ENCODE peak calls at places on chromosomes 1 and 21, in four cellular contexts. F is breast epithelium, K is transverse colon, A is sigmoid colon. Q is an unnamed sample. For H3K4me1, the result is how much of the 10 kb centered on the place peaks cover.

GRCh38 chr1:170768929-170769328 is 105.0 kb downstream of the PRRX1 start:
- DNase-seq in F (no peak), A (no peak), K (no peak), Q (no peak)

GRCh38 chr1:5927506-5928370 is 64.5 kb downstream of the NPHP4 start:
- DNase-seq in K (peak), F (no peak), A (no peak), Q (no peak)

GRCh38 chr1:180643693-180644092 is 11.9 kb downstream of the XPR1 start:
- DNase-seq in K (no peak), A (no peak), F (no peak), Q (no peak)

GRCh38 chr1:36516372-36517018 is 33.8 kb upstream of the CSF3R start:
- DNase-seq in A (peak), F (peak), K (peak), Q (peak)

GRCh38 chr1:7993593-7994479 is 32.3 kb downstream of the ERRFI1 start:
- DNase-seq in A (no peak), F (no peak), K (no peak), Q (no peak)

GRCh38 chr1:47434051-47434842 is 3.6 kb upstream of the FOXD2 start:
- DNase-seq in A (peak), F (peak), K (peak), Q (peak)

GRCh38 chr1:58783090-58783992 is 506 bp downstream of the JUN start:
- DNase-seq in F (peak), A (peak), K (peak), Q (peak)

GRCh38 chr1:169683661-169684060 is 27.8 kb downstream of the SELL start:
- DNase-seq in K (no peak), A (no peak), F (no peak), Q (no peak)

GRCh38 chr1:23529146-23530088 is 1.6 kb downstream of the E2F2 start:
- DNase-seq in A (no peak), K (peak), F (no peak), Q (no peak)

GRCh38 chr1:207827488-207827830 is 75.6 kb downstream of the CD46 start:
- DNase-seq in F (no peak), A (peak), K (no peak), Q (no peak)

GRCh38 chr1:221371671-221372070 is 370.2 kb downstream of the DUSP10 start:
- DNase-seq in A (no peak), F (no peak), K (no peak), Q (no peak)

GRCh38 chr1:109787845-109788605 is 24.3 kb upstream of the EPS8L3 start:
- DNase-seq in K (peak), A (peak), F (peak), Q (peak)

GRCh38 chr1:33142483-33143065 is 39.3 kb downstream of the TRIM62 start:
- DNase-seq in F (no peak), K (no peak), A (no peak), Q (no peak)

GRCh38 chr21:29638761-29639327 is 301.0 kb downstream of the GRIK1 start:
- DNase-seq in A (no peak), F (no peak), K (no peak), Q (no peak)

GRCh38 chr1:48761411-48761810 is 15.3 kb downstream of the BEND5 start:
- DNase-seq in A (no peak), K (no peak), F (no peak), Q (no peak)

GRCh38 chr1:214013614-214014377 is 26.0 kb downstream of the PROX1 start:
- DNase-seq in A (no peak), F (no peak), K (no peak), Q (no peak)

GRCh38 chr21:45886610-45887026 is 95.0 kb upstream of the COL6A1 start:
- DNase-seq in F (no peak), K (no peak), A (no peak), Q (no peak)

GRCh38 chr1:183901748-183902341 is 96.9 kb downstream of the RGL1 start:
- DNase-seq in A (no peak), K (no peak), F (no peak), Q (no peak)

GRCh38 chr1:55707196-55707595 is 492.0 kb upstream of the USP24 start:
- DNase-seq in K (no peak), F (no peak), A (no peak), Q (no peak)

GRCh38 chr1:181969902-181970301 is 91.6 kb downstream of the ZNF648 start:
- DNase-seq in K (no peak), A (no peak), F (no peak), Q (no peak)

GRCh38 chr1:234554157-234554477 is 55.9 kb downstream of the IRF2BP2 start:
- DNase-seq in A (peak), F (peak), K (no peak), Q (no peak)

GRCh38 chr21:34603002-34603709 is 11.8 kb downstream of the RCAN1 start:
- DNase-seq in K (peak), A (peak), F (peak), Q (peak)

GRCh38 chr1:81510701-81511100 is 290.0 kb upstream of the ADGRL2 start:
- DNase-seq in F (no peak), K (no peak), A (no peak), Q (no peak)

GRCh38 chr1:81509619-81510018 is 291.1 kb upstream of the ADGRL2 start:
- DNase-seq in K (no peak), A (no peak), F (no peak), Q (peak)

GRCh38 chr1:81506691-81507090 is 294.0 kb upstream of the ADGRL2 start:
- DNase-seq in A (no peak), K (no peak), F (no peak), Q (no peak)

GRCh38 chr1:81511281-81511680 is 289.5 kb upstream of the ADGRL2 start:
- DNase-seq in F (no peak), A (no peak), K (no peak), Q (no peak)

GRCh38 chr1:81505831-81506230 is 294.9 kb upstream of the ADGRL2 start:
- DNase-seq in K (no peak), F (no peak), A (no peak), Q (no peak)
- TF ChIP-seq POLR2AphosphoS5 in K (no peak), F (no peak), A (no peak), Q (no peak)

GRCh38 chr1:12604114-12604874 is 13.7 kb downstream of the DHRS3 start:
- DNase-seq in A (no peak), K (peak), F (no peak), Q (peak)
- H3K4me1 ChIP-seq in A (under half), K (under half), F (under half), Q (half or more)

GRCh38 chr1:84888753-84889152 is 4.3 kb downstream of the LPAR3 start:
- DNase-seq in F (no peak), A (no peak), K (peak), Q (no peak)

GRCh38 chr1:84896279-84896678 is 3.3 kb upstream of the LPAR3 start:
- DNase-seq in A (no peak), K (no peak), F (no peak), Q (no peak)

GRCh38 chr1:84890581-84890980 is 2.4 kb downstream of the LPAR3 start:
- DNase-seq in A (no peak), K (no peak), F (no peak), Q (no peak)

GRCh38 chr1:84889437-84889836 is 3.6 kb downstream of the LPAR3 start:
- DNase-seq in F (no peak), K (no peak), A (no peak), Q (no peak)

GRCh38 chr1:84892657-84893618 is at the start of gene LPAR3:
- DNase-seq in K (peak), F (no peak), A (no peak), Q (no peak)
- H3K27ac ChIP-seq in K (no peak), F (no peak), A (no peak), Q (no peak)

DNA sequence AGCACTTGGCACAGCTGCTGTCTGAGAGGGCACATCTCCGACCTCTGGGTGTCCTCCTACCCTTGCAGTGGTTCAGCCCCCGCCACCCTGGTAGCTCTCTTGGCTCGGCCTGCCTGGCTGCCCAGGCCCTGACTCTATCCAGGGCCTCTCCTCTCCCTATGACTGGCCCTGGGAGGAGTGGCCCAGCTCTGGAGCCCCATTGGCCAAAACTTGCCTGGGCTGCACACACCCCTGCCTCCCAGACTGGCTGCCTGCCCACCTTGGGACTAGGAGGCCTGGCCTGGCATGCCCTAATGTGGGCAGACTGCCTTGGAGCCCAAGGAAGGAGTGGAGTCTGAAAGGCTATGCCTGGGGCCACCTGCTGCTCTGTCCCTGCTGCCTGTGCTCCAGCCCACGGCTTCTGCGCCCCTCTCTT is 33.6 kb downstream of the ACOT11 start:
- DNase-seq in F (peak), K (peak), A (peak), Q (peak)
- TF ChIP-seq POLR2AphosphoS5 in F (peak), K (peak), A (peak), Q (peak)

GRCh38 chr1:66679140-66679539 is 73.1 kb upstream of the DYNLT5 start:
- DNase-seq in K (no peak), F (no peak), A (no peak), Q (no peak)
- H3K4me1 ChIP-seq in K (under half), F (under half), A (under half), Q (under half)

GRCh38 chr1:14944471-14944981 is 209.0 kb upstream of the TMEM51 start:
- DNase-seq in A (no peak), K (no peak), F (no peak), Q (no peak)

GRCh38 chr1:14946567-14947285 is 206.8 kb upstream of the TMEM51 start:
- DNase-seq in K (peak), A (no peak), F (no peak), Q (peak)

GRCh38 chr1:14946011-14946359 is 207.6 kb upstream of the TMEM51 start:
- DNase-seq in K (no peak), F (no peak), A (no peak), Q (no peak)

GRCh38 chr1:14943516-14943851 is 210.1 kb upstream of the TMEM51 start:
- DNase-seq in A (no peak), K (no peak), F (no peak), Q (no peak)

GRCh38 chr1:14945132-14946010 is 208.2 kb upstream of the TMEM51 start:
- DNase-seq in A (peak), K (peak), F (no peak), Q (peak)
- H3K27ac ChIP-seq in A (peak), K (peak), F (peak), Q (peak)

Q was measured in stomach.